ENCODE peak calls at places on chromosome 2, in seven cellular contexts. X is HFFc6, P is H9, Y is ovary, N is PC-9, G is endothelial cell, E is astrocyte. T is an unnamed sample.

GRCh38 chr2:186503827-186504606 is 18.0 kb downstream of the ZC3H15 start:
- DNase-seq in N (no peak), P (no peak), E (peak; percentile 12), Y (no peak), G (no peak), X (no peak), T (no peak)

GRCh38 chr2:203484266-203485112 is 50.6 kb downstream of the RAPH1 start:
- DNase-seq in G (no peak), Y (no peak), E (no peak), N (peak; percentile 19), X (peak; percentile 49), P (peak; percentile 33), T (no peak)

GRCh38 chr2:172219201-172219600 is 116.5 kb upstream of the DLX2 start:
- DNase-seq in N (no peak), P (no peak), X (no peak), E (no peak), G (no peak), Y (no peak), T (no peak)

GRCh38 chr2:109084341-109084740 is 44.7 kb upstream of the SH3RF3 start:
- DNase-seq in N (no peak), P (no peak), G (no peak), E (no peak), X (no peak), Y (no peak), T (peak; percentile 63)

GRCh38 chr2:222353998-222354397 is 55.2 kb upstream of the PAX3 start:
- DNase-seq in X (no peak), N (no peak), Y (no peak), E (no peak), G (no peak), P (no peak), T (no peak)

GRCh38 chr2:38268691-38269309 is 108.3 kb downstream of the ATL2 start:
- DNase-seq in Y (no peak), X (peak; percentile 2), N (no peak), E (peak; percentile 69), G (no peak), P (no peak), T (no peak)

GRCh38 chr2:190180313-190181065 is 118.0 kb upstream of the MSTN start:
- DNase-seq in N (peak; percentile 41), G (peak; percentile 78), P (peak; percentile 89), E (no peak), X (no peak), Y (peak; percentile 59), T (no peak)

GRCh38 chr2:45285311-45285710 is 276.1 kb upstream of the SIX2 start:
- DNase-seq in G (no peak), P (no peak), X (no peak), Y (no peak), N (no peak), E (no peak), T (no peak)

GRCh38 chr2:229150317-229150716 is 120.8 kb downstream of the PID1 start:
- DNase-seq in N (no peak), P (no peak), X (no peak), Y (no peak), E (no peak), G (no peak), T (no peak)

GRCh38 chr2:26268184-26268583 is 23.4 kb downstream of the HADHB start:
- DNase-seq in G (no peak), X (no peak), E (peak; percentile 67), P (no peak), N (no peak), Y (no peak), T (no peak)

GRCh38 chr2:157257312-157258252 is at the start of gene GALNT5:
- DNase-seq in Y (no peak), P (peak; percentile 58), E (peak; percentile 74), G (peak; percentile 36), X (peak; percentile 41), N (peak; percentile 16), T (no peak)

GRCh38 chr2:60515751-60516226 is 37.7 kb downstream of the BCL11A start:
- DNase-seq in P (peak; percentile 24), G (no peak), X (peak; percentile 76), E (peak; percentile 95), N (no peak), Y (no peak), T (peak; percentile 79)

GRCh38 chr2:1841903-1842791 is 97.8 kb upstream of the PXDN start:
- DNase-seq in G (no peak), X (no peak), N (no peak), P (no peak), Y (no peak), E (no peak), T (no peak)

GRCh38 chr2:2569306-2569705 is 238.2 kb upstream of the MYT1L start:
- DNase-seq in P (no peak), Y (no peak), N (no peak), X (no peak), E (no peak), G (no peak), T (peak; percentile 72)

GRCh38 chr2:200042944-200043343 is 87.6 kb downstream of the MAIP1 start:
- DNase-seq in G (no peak), N (no peak), X (peak; percentile 40), Y (no peak), E (peak; percentile 77), P (no peak), T (no peak)

GRCh38 chr2:59413751-59414570 is 1139.5 kb downstream of the BCL11A start:
- DNase-seq in P (no peak), G (no peak), N (no peak), X (no peak), E (no peak), Y (no peak), T (no peak)

GRCh38 chr2:173185437-173185836 is 109.8 kb downstream of the MAP3K20 start:
- DNase-seq in X (no peak), N (no peak), G (no peak), E (no peak), P (no peak), Y (no peak), T (no peak)

GRCh38 chr2:149926149-149926548 is 338.6 kb upstream of the MMADHC start:
- DNase-seq in Y (no peak), N (no peak), E (no peak), P (no peak), G (no peak), X (no peak), T (no peak)

GRCh38 chr2:112150447-112150846 is 12.3 kb downstream of the FBLN7 start:
- DNase-seq in G (no peak), N (peak; percentile 19), Y (no peak), P (no peak), X (peak; percentile 96), E (peak; percentile 89), T (peak; percentile 81)

GRCh38 chr2:46148369-46148736 is 148.9 kb upstream of the EPAS1 start:
- DNase-seq in G (no peak), E (no peak), P (no peak), Y (no peak), X (no peak), N (no peak), T (no peak)

GRCh38 chr2:85551698-85552678 is 9.3 kb downstream of the GGCX start:
- DNase-seq in X (peak; percentile 58), Y (peak; percentile 82), P (peak; percentile 82), N (peak; percentile 80), E (no peak), G (peak; percentile 85), T (peak; percentile 90)

GRCh38 chr2:238475571-238475970 is 48.8 kb downstream of the ASB1 start:
- DNase-seq in N (no peak), P (no peak), X (no peak), Y (no peak), E (no peak), G (no peak), T (no peak)

GRCh38 chr2:154324601-154325000 is 373.9 kb upstream of the KCNJ3 start:
- DNase-seq in P (no peak), Y (no peak), X (no peak), N (no peak), E (no peak), G (no peak), T (no peak)

GRCh38 chr2:144350151-144350802 is 169.6 kb downstream of the ZEB2 start:
- DNase-seq in Y (no peak), P (peak; percentile 62), E (peak; percentile 73), N (no peak), X (no peak), G (peak; percentile 16), T (no peak)

GRCh38 chr2:180191352-180192124 is 184.4 kb upstream of the CWC22 start:
- DNase-seq in Y (no peak), E (no peak), N (no peak), G (no peak), X (no peak), P (no peak), T (no peak)

GRCh38 chr2:180184506-180184905 is 177.4 kb upstream of the CWC22 start:
- DNase-seq in E (peak; percentile 63), P (no peak), Y (no peak), X (no peak), N (no peak), G (no peak), T (no peak)

GRCh38 chr2:180190851-180191250 is 183.8 kb upstream of the CWC22 start:
- DNase-seq in P (no peak), G (no peak), N (no peak), Y (no peak), X (no peak), E (no peak), T (no peak)

GRCh38 chr2:180187611-180188010 is 180.5 kb upstream of the CWC22 start:
- DNase-seq in E (no peak), X (no peak), N (no peak), Y (no peak), G (no peak), P (no peak), T (no peak)
- TF ChIP-seq CTCF in E (no peak), X (no peak), N (no peak), Y (no peak), G (no peak), P (no peak), T (no peak)

GRCh38 chr2:156065912-156066311 is 266.6 kb downstream of the NR4A2 start:
- DNase-seq in Y (no peak), X (no peak), P (no peak), G (no peak), E (no peak), N (no peak), T (no peak)
- TF ChIP-seq CTCF in Y (no peak), X (no peak), P (peak; percentile 62), G (no peak), E (no peak), N (peak; percentile 40), T (peak; percentile 12)

DNA sequence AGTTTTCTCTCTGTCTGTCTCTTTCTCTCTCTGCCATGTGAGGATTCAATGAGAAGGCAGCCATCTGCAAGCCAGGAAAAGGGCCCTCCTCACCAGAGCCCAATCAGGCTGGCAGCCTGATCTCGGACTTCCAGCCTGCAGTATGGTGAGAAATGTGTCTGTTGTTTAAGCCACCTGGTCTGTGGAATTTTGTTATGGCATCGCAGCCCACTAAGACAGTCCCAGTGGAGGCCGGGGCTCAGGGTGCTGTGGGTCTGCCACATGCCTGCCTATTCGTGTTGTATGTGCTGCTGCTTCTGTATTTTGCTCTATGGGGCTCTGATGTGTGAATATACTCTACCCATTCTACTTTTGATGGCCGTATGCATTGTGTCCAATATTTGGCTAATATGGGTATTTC is 139.0 kb upstream of the HS6ST1 start:
- DNase-seq in X (no peak), E (no peak), Y (no peak), N (no peak), G (no peak), P (no peak), T (peak; percentile 59)
- TF ChIP-seq CTCF in X (no peak), E (no peak), Y (no peak), N (no peak), G (no peak), P (no peak), T (no peak)

DNA sequence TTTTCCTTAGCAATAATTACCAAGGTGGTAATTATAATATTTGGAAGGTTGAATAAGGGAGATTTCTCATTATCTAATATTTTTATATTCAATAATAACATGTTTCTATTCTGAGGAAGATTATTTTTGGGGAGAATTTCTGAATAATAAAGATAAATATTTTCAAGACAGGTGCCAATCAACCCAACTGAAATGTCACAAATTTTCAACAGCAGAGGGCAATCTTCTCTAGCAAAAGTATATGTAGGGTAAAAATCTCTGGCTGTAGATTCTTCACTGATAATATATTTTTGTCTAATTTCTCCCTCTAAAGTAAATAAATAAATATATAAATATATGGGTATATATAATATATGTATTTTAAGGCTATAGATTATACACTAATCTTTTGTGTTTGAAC is 1187.2 kb upstream of the CRIM1 start:
- DNase-seq in N (no peak), Y (no peak), G (no peak), P (no peak), E (no peak), X (no peak), T (no peak)
- TF ChIP-seq CTCF in N (peak; percentile 28), Y (no peak), G (peak; percentile 12), P (peak; percentile 74), E (no peak), X (no peak), T (peak; percentile 61)

T was measured in osteocyte.